ENCODE peak calls at places on chromosomes 5 and 9, in six cellular contexts. F is OCI-LY7, K is K562, P is GM12878, N is HCT116, W is hepatocyte. A is an unnamed sample.

GRCh38 chr9:93315960-93316359 is 132.0 kb downstream of the WNK2 start:
- DNase-seq in P (no peak), N (no peak), W (no peak), K (no peak), F (no peak), A (no peak)

GRCh38 chr5:14208071-14209021 is 65.2 kb downstream of the TRIO start:
- DNase-seq in W (peak; percentile 66), N (no peak), K (no peak), F (peak; percentile 42), P (peak; percentile 86), A (peak; percentile 90)

GRCh38 chr9:35756275-35756742 is 2.2 kb upstream of the MSMP start:
- DNase-seq in K (no peak), N (peak; percentile 58), P (no peak), W (peak; percentile 83), F (no peak), A (no peak)

GRCh38 chr5:128674837-128675446 is 136.9 kb upstream of the FBN2 start:
- DNase-seq in K (peak; percentile 28), P (no peak), F (peak; percentile 36), N (peak; percentile 50), W (peak; percentile 55), A (peak; percentile 43)

GRCh38 chr5:172118891-172119290 is 69.1 kb downstream of the STK10 start:
- DNase-seq in F (no peak), W (no peak), K (no peak), P (no peak), N (no peak), A (no peak)

GRCh38 chr5:83562207-83562606 is 90.7 kb downstream of the VCAN start:
- DNase-seq in W (no peak), P (no peak), K (no peak), N (no peak), F (no peak), A (no peak)

GRCh38 chr5:112848116-112848811 is 12.8 kb upstream of the SRP19 start:
- DNase-seq in K (peak; percentile 59), P (peak; percentile 51), N (peak; percentile 68), F (peak; percentile 79), W (peak; percentile 67), A (peak; percentile 57)

GRCh38 chr9:19894975-19895374 is 106.1 kb upstream of the SLC24A2 start:
- DNase-seq in W (peak; percentile 36), N (no peak), P (no peak), K (no peak), F (no peak), A (no peak)

GRCh38 chr9:80467632-80468031 is 895.9 kb downstream of the TLE4 start:
- DNase-seq in K (no peak), W (no peak), F (no peak), N (no peak), P (no peak), A (peak; percentile 38)

GRCh38 chr5:56717253-56717987 is 97.9 kb upstream of the MAP3K1 start:
- DNase-seq in N (no peak), F (no peak), K (no peak), W (no peak), P (no peak), A (peak; percentile 55)

GRCh38 chr5:66830636-66831035 is 234.4 kb downstream of the MAST4 start:
- DNase-seq in F (peak; percentile 2), P (no peak), K (no peak), W (no peak), N (no peak), A (peak; percentile 68)

GRCh38 chr5:113447651-113448050 is 12.9 kb upstream of the TSSK1B start:
- DNase-seq in W (no peak), N (no peak), K (peak; percentile 21), F (no peak), P (no peak), A (no peak)

GRCh38 chr9:114008667-114009410 is 69.3 kb downstream of the AMBP start:
- DNase-seq in F (no peak), N (no peak), W (no peak), P (no peak), K (no peak), A (no peak)

GRCh38 chr9:114006931-114007691 is 71.0 kb downstream of the AMBP start:
- DNase-seq in N (no peak), W (no peak), P (no peak), K (no peak), F (no peak), A (no peak)

GRCh38 chr9:114005371-114006154 is 72.5 kb downstream of the AMBP start:
- DNase-seq in W (no peak), N (no peak), K (no peak), F (no peak), P (no peak), A (no peak)

GRCh38 chr9:114006155-114006550 is 71.9 kb downstream of the AMBP start:
- DNase-seq in F (no peak), N (no peak), P (no peak), W (no peak), K (no peak), A (no peak)

DNA sequence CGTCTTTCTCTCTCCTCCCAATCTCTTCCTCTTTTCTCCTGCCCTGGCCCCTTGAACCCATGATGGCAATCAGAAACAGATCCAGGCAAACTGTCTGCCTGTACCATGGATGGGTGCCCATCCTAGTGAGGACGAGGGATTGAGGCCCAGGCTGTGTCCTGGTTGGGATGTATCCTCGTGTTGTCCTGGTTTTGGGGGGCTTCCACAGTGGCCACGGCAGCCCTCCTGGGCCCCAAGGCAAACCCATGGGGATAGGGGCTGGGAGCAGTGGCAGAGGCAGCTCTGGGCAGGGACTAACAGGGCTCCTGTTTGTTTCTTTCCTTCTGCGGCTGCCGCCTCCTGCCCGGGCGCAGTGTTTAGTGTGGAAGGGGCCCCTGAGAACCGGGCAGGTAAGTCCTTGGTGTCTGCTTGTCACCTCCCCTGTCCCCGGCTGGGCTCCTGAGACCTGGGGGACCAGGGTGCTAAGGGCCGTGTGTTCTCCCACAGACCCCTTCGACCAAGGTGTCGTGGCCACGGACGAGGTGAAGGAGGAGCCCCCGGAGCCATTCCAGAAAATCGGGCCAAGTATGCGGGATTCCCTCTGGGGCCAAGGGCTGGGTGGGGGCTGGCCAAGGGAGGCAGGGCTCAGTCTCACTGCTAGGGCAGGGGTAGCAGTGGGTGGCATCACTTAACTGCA is 70.0 kb downstream of the AMBP start:
- DNase-seq in P (no peak), W (no peak), F (no peak), K (no peak), N (no peak), A (no peak)
- TF ChIP-seq CTCF in P (no peak), W (no peak), F (no peak), K (no peak), N (no peak), A (no peak)

DNA sequence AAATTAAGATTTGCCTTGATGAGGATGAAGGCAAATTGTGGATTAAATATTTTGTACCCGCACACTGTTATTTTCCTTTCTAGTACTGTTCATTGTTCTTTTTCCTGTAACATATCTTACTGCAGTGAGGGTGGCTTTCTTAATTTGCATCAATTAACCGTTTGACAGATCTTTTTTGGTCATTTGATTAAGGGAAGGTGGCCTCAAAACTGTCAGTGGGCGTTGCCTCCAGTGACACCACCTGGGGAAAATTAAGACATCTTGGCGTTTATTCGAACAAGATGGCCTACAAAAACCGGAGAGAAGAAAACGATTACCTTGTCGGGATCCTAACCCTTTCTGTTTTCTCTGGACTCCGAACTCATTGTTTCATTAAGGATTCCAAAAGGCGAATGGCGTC is 2.0 kb downstream of the BASP1 start:
- DNase-seq in N (no peak), P (no peak), F (no peak), W (no peak), K (no peak), A (no peak)
- H3K4me2 ChIP-seq in N (no peak overlapping the region), P (peak overlapping the region; percentile 78), F (peak overlapping the region; percentile 90), W (peak overlapping the region; percentile 81), K (no peak overlapping the region), A (peak overlapping the region; percentile 82)

DNA sequence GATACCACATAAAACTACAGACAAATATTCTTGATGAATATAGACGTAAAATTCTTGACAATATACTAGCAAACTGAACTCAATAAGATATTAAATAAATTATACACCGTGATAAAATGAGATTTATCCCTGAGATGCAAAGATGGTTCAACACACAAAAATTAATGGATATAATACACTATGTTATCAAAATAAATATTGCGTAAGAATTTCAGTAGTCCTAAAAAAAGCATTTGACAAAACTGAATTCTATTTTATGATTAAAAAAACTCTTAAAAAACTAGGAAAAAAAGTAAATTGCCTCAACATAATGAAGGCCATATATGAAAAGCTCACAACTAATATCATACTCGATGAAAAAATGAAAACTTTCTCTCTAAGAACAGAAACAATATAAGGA is 472.3 kb upstream of the GRIA1 start:
- DNase-seq in N (no peak), W (no peak), F (no peak), P (no peak), K (no peak), A (no peak)
- H3K9me3 ChIP-seq in N (peaks cover 4% of the 10 kb centered on the region), W (no peaks in the 10 kb centered on the region), F (no peaks in the 10 kb centered on the region), P (no peaks in the 10 kb centered on the region), K (peaks cover 4% of the 10 kb centered on the region), A (no peaks in the 10 kb centered on the region)

GRCh38 chr9:134943411-134943810 is 25.7 kb upstream of the FCN1 start:
- DNase-seq in F (no peak), P (no peak), K (no peak), W (no peak), N (no peak), A (no peak)
- TF ChIP-seq CTCF in F (no peak), P (no peak), K (no peak), W (no peak), N (no peak), A (no peak)